ENCODE peak calls at places on chromosomes 4 and X, in ten cellular contexts. U is NCI-H460, V is GM04504, F is activated T-cell treated with anti-CD3 and anti-CD28 coated beads for 48 hours, T is T-helper 9 cell, C is psoas muscle, A is progenitor cell of endocrine pancreas, E is fibroblast of the aortic adventitia, I is COLO829, N is posterior vena cava. J is an unnamed sample.

GRCh38 chrX:118865231-118865630 is 41.6 kb downstream of the ZCCHC12 start:
- DNase-seq in U (no peak), V (no peak), F (no peak), T (no peak), C (no peak), A (no peak), E (no peak), I (no peak), N (no peak), J (no peak)

GRCh38 chr4:62531731-62532130 is 1331.6 kb downstream of the ADGRL3 start:
- DNase-seq in U (no peak), V (no peak), F (no peak), T (no peak), C (no peak), A (no peak), E (no peak), I (no peak), N (no peak), J (no peak)

GRCh38 chr4:140085062-140085622 is 68.8 kb downstream of the MAML3 start:
- DNase-seq in U (peak), V (no peak), F (no peak), T (no peak), C (no peak), A (no peak), E (no peak), I (no peak), N (no peak), J (no peak)

GRCh38 chr4:168880087-168880675 is 129.9 kb downstream of the CBR4 start:
- DNase-seq in U (no peak), V (no peak), F (no peak), T (no peak), C (no peak), A (no peak), E (no peak), I (no peak), N (no peak), J (no peak)

GRCh38 chr4:55757356-55758024 is 62.1 kb upstream of the EXOC1L start:
- DNase-seq in U (no peak), V (no peak), F (no peak), T (no peak), C (no peak), A (no peak), E (no peak), I (no peak), N (no peak), J (no peak)

GRCh38 chr4:125728568-125728967 is 413.8 kb downstream of the FAT4 start:
- DNase-seq in U (peak), V (peak), F (no peak), T (no peak), C (no peak), A (no peak), E (peak), I (no peak), N (no peak), J (no peak)

GRCh38 chr4:161222889-161223288 is 940.9 kb downstream of the FSTL5 start:
- DNase-seq in U (no peak), V (no peak), F (no peak), T (no peak), C (no peak), A (no peak), E (no peak), I (no peak), N (no peak), J (no peak)

GRCh38 chr4:79241846-79242245 is 84.0 kb downstream of the NAA11 start:
- DNase-seq in U (no peak), V (peak), F (no peak), T (no peak), C (no peak), A (no peak), E (peak), I (no peak), N (no peak), J (no peak)

GRCh38 chr4:24274401-24275035 is 309.8 kb downstream of the DHX15 start:
- DNase-seq in U (no peak), V (no peak), F (no peak), T (no peak), C (no peak), A (no peak), E (peak), I (no peak), N (no peak), J (no peak)

GRCh38 chr4:138049350-138049749 is 192.8 kb downstream of the SLC7A11 start:
- DNase-seq in U (no peak), V (no peak), F (no peak), T (no peak), C (no peak), A (no peak), E (no peak), I (no peak), N (no peak), J (no peak)

GRCh38 chr4:141220271-141220654 is 432 bp upstream of the ZNF330 start:
- DNase-seq in U (no peak), V (no peak), F (no peak), T (no peak), C (no peak), A (no peak), E (no peak), I (peak), N (no peak), J (no peak)

GRCh38 chrX:85084770-85085393 is 81.2 kb downstream of the APOOL start:
- DNase-seq in U (peak), V (peak), F (no peak), T (no peak), C (no peak), A (no peak), E (peak), I (peak), N (no peak), J (peak)

GRCh38 chrX:13863326-13863725 is 46.4 kb upstream of the GPM6B start:
- DNase-seq in U (no peak), V (no peak), F (no peak), T (no peak), C (no peak), A (no peak), E (no peak), I (peak), N (no peak), J (no peak)

GRCh38 chr4:99013402-99013843 is 17.9 kb downstream of the METAP1 start:
- DNase-seq in U (no peak), V (no peak), F (no peak), T (no peak), C (no peak), A (no peak), E (peak), I (no peak), N (no peak), J (no peak)

GRCh38 chr4:110005461-110006056 is 92.9 kb downstream of the EGF start:
- DNase-seq in U (peak), V (peak), F (no peak), T (no peak), C (no peak), A (no peak), E (peak), I (peak), N (no peak), J (no peak)

GRCh38 chrX:29530520-29530919 is 684.8 kb upstream of the MAGEB2 start:
- DNase-seq in U (no peak), V (peak), F (no peak), T (no peak), C (no peak), A (no peak), E (peak), I (no peak), N (no peak), J (no peak)

GRCh38 chr4:187550256-187550950 is 445.2 kb upstream of the ZFP42 start:
- DNase-seq in U (no peak), V (no peak), F (no peak), T (no peak), C (no peak), A (no peak), E (no peak), I (no peak), N (no peak), J (no peak)

GRCh38 chr4:139279723-139280620 is at the start of gene MGARP:
- DNase-seq in U (no peak), V (no peak), F (peak), T (no peak), C (no peak), A (peak), E (no peak), I (no peak), N (peak), J (no peak)

GRCh38 chrX:16023790-16024734 is 99.3 kb upstream of the GRPR start:
- DNase-seq in U (peak), V (no peak), F (no peak), T (no peak), C (no peak), A (no peak), E (peak), I (peak), N (no peak), J (peak)

GRCh38 chr4:184514121-184514988 is 40.0 kb upstream of the IRF2 start:
- DNase-seq in U (peak), V (peak), F (peak), T (no peak), C (peak), A (no peak), E (peak), I (peak), N (peak), J (peak)

GRCh38 chrX:17689971-17690409 is 47.3 kb upstream of the SCML1 start:
- DNase-seq in U (peak), V (peak), F (no peak), T (peak), C (no peak), A (peak), E (peak), I (peak), N (no peak), J (no peak)

GRCh38 chr4:108205859-108206258 is 37.1 kb upstream of the LEF1 start:
- DNase-seq in U (no peak), V (no peak), F (no peak), T (no peak), C (no peak), A (no peak), E (no peak), I (no peak), N (no peak), J (no peak)

GRCh38 chr4:82099863-82100579 is 273.8 kb downstream of the HNRNPD start:
- DNase-seq in U (no peak), V (no peak), F (no peak), T (no peak), C (no peak), A (no peak), E (peak), I (no peak), N (no peak), J (no peak)

GRCh38 chrX:10167573-10167972 is 10.8 kb downstream of the CLCN4 start:
- DNase-seq in U (no peak), V (no peak), F (no peak), T (no peak), C (no peak), A (no peak), E (no peak), I (no peak), N (no peak), J (no peak)

GRCh38 chr4:10656988-10657387 is 27.6 kb downstream of the CLNK start:
- DNase-seq in U (no peak), V (no peak), F (no peak), T (no peak), C (no peak), A (no peak), E (peak), I (no peak), N (no peak), J (no peak)

GRCh38 chrX:12741416-12741815 is 49.8 kb upstream of the PRPS2 start:
- DNase-seq in U (no peak), V (no peak), F (no peak), T (no peak), C (no peak), A (no peak), E (no peak), I (no peak), N (no peak), J (no peak)

GRCh38 chrX:20500171-20500865 is 233.6 kb upstream of the RPS6KA3 start:
- DNase-seq in U (no peak), V (no peak), F (no peak), T (no peak), C (no peak), A (no peak), E (no peak), I (no peak), N (no peak), J (no peak)

GRCh38 chrX:38803609-38804480 is 2.6 kb downstream of the MID1IP1 start:
- DNase-seq in U (peak), V (no peak), F (peak), T (peak), C (peak), A (peak), E (peak), I (peak), N (peak), J (peak)

GRCh38 chrX:23756165-23756564 is 13.1 kb upstream of the ACOT9 start:
- DNase-seq in U (peak), V (no peak), F (peak), T (peak), C (peak), A (peak), E (peak), I (peak), N (no peak), J (peak)